ENCODE peak calls at places on chromosomes 11 and 22, in five cellular contexts. N is K562, B is HepG2, F is SK-N-SH, A is GM12878. Z is an unnamed sample.

GRCh38 chr11:72263363-72263762 is 19.4 kb upstream of the PHOX2A start:
- DNase-seq in N (peak; percentile 36), B (no peak), F (no peak), A (no peak), Z (peak; percentile 82)

GRCh38 chr22:29861672-29862297 is 21.2 kb upstream of the MTMR3 start:
- DNase-seq in N (no peak), B (no peak), F (no peak), A (no peak), Z (no peak)

GRCh38 chr11:11349870-11350325 is 3.2 kb downstream of the CSNK2A3 start:
- DNase-seq in N (no peak), B (no peak), F (no peak), A (no peak), Z (peak; percentile 90)

GRCh38 chr11:128555606-128556005 is 31.8 kb downstream of the ETS1 start:
- DNase-seq in N (no peak), B (peak; percentile 6), F (no peak), A (no peak), Z (no peak)

GRCh38 chr11:34318111-34319037 is 39.4 kb downstream of the ABTB2 start:
- DNase-seq in N (no peak), B (peak; percentile 72), F (no peak), A (no peak), Z (peak; percentile 58)

GRCh38 chr11:46914363-46914762 is 4.0 kb downstream of the LRP4 start:
- DNase-seq in N (no peak), B (no peak), F (no peak), A (no peak), Z (peak; percentile 75)

GRCh38 chr11:30422828-30423648 is 100.1 kb downstream of the ARL14EP start:
- DNase-seq in N (no peak), B (no peak), F (no peak), A (no peak), Z (no peak)

GRCh38 chr22:46807458-46807857 is 45.0 kb downstream of the TBC1D22A start:
- DNase-seq in N (no peak), B (no peak), F (no peak), A (no peak), Z (no peak)

GRCh38 chr11:113581713-113582112 is 106.5 kb upstream of the DRD2 start:
- DNase-seq in N (no peak), B (no peak), F (no peak), A (no peak), Z (no peak)

GRCh38 chr11:18650859-18651557 is 16.9 kb upstream of the SPTY2D1 start:
- DNase-seq in N (peak; percentile 63), B (peak; percentile 49), F (peak; percentile 16), A (peak; percentile 20), Z (peak; percentile 69)

GRCh38 chr11:69460540-69461257 is 20.8 kb upstream of the LINC01488 start:
- DNase-seq in N (no peak), B (peak; percentile 30), F (no peak), A (no peak), Z (peak; percentile 95)

GRCh38 chr22:49345896-49346295 is 481.8 kb downstream of the BRD1 start:
- DNase-seq in N (no peak), B (no peak), F (no peak), A (no peak), Z (no peak)

GRCh38 chr11:35995872-35996271 is 52.0 kb downstream of the LDLRAD3 start:
- DNase-seq in N (no peak), B (no peak), F (no peak), A (no peak), Z (no peak)

GRCh38 chr11:69131644-69132300 is 24.0 kb upstream of the SMIM38 start:
- DNase-seq in N (peak; percentile 64), B (peak; percentile 80), F (peak; percentile 70), A (no peak), Z (peak; percentile 70)

GRCh38 chr11:73818838-73819237 is 31.2 kb downstream of the MRPL48 start:
- DNase-seq in N (no peak), B (no peak), F (peak; percentile 19), A (no peak), Z (peak; percentile 55)

GRCh38 chr22:20956258-20957117 is 10.6 kb upstream of the AIFM3 start:
- DNase-seq in N (no peak), B (peak; percentile 53), F (no peak), A (no peak), Z (peak; percentile 25)

GRCh38 chr22:20955548-20955947 is 11.5 kb upstream of the AIFM3 start:
- DNase-seq in N (no peak), B (no peak), F (no peak), A (no peak), Z (no peak)

GRCh38 chr22:20959578-20960461 is 7.2 kb upstream of the AIFM3 start:
- DNase-seq in N (no peak), B (no peak), F (no peak), A (no peak), Z (no peak)

GRCh38 chr22:20957118-20957690 is 9.9 kb upstream of the AIFM3 start:
- DNase-seq in N (no peak), B (no peak), F (peak; percentile 27), A (no peak), Z (no peak)

GRCh38 chr22:20957691-20958440 is 9.2 kb upstream of the AIFM3 start:
- DNase-seq in N (no peak), B (no peak), F (peak; percentile 25), A (no peak), Z (no peak)
- TF ChIP-seq MXI1 in N (no peak), B (no peak), F (no peak), A (no peak), Z (no peak)

DNA sequence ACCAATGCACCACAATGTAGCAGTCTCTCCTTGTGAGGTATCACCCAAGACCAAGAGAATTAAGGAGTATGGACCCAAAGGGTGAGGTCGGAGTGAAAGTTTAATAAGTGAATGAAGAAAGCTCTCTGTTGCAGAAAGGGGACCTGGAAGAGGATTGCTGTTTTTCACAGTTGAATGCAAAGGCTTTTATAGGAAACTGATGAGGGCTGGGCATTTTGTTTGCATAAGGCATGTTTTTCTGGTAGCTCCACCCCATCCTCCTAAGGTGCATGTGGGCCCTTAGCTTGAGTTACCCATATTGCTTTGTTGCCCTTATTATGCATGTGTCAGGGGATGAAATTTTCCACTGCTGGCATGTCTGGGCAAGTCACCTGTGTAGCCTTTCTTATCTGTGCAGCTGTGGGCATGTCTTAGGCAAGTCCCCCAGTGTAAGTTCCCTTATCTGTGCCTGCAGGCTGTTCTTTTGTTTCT is 64.7 kb downstream of the BDNF start:
- DNase-seq in N (no peak), B (no peak), F (no peak), A (no peak), Z (no peak)
- TF ChIP-seq MXI1 in N (no peak), B (no peak), F (no peak), A (no peak), Z (no peak)

GRCh38 chr22:17199131-17199731 is 20.0 kb downstream of the ADA2 start:
- DNase-seq in N (peak; percentile 11), B (no peak), F (peak; percentile 77), A (no peak), Z (peak; percentile 16)

GRCh38 chr22:17194213-17194612 is 25.0 kb downstream of the ADA2 start:
- DNase-seq in N (peak; percentile 8), B (no peak), F (no peak), A (no peak), Z (no peak)

GRCh38 chr22:17201285-17201945 is 17.8 kb downstream of the ADA2 start:
- DNase-seq in N (peak; percentile 43), B (peak; percentile 53), F (no peak), A (no peak), Z (peak; percentile 18)

GRCh38 chr22:17198188-17199130 is 20.8 kb downstream of the ADA2 start:
- DNase-seq in N (peak; percentile 58), B (no peak), F (no peak), A (no peak), Z (no peak)
- TF ChIP-seq MXI1 in N (no peak), B (no peak), F (no peak), A (no peak), Z (no peak)

GRCh38 chr11:95835351-95835750 is 45.1 kb downstream of the CEP57 start:
- DNase-seq in N (no peak), B (no peak), F (no peak), A (no peak), Z (peak; percentile 46)

GRCh38 chr11:95831198-95831883 is 41.0 kb downstream of the CEP57 start:
- DNase-seq in N (no peak), B (no peak), F (no peak), A (no peak), Z (peak; percentile 96)

GRCh38 chr11:95833378-95833777 is 43.1 kb downstream of the CEP57 start:
- DNase-seq in N (no peak), B (no peak), F (no peak), A (no peak), Z (no peak)

GRCh38 chr11:95832763-95833162 is 42.5 kb downstream of the CEP57 start:
- DNase-seq in N (no peak), B (no peak), F (no peak), A (no peak), Z (peak; percentile 97)

GRCh38 chr11:95835768-95836488 is 45.6 kb downstream of the CEP57 start:
- DNase-seq in N (peak; percentile 58), B (peak; percentile 84), F (peak; percentile 55), A (peak; percentile 13), Z (peak; percentile 96)
- TF ChIP-seq MXI1 in N (no peak), B (no peak), F (no peak), A (no peak), Z (no peak)

GRCh38 chr11:1224491-1225385 is 1.9 kb downstream of the MUC5B start:
- DNase-seq in N (peak; percentile 36), B (no peak), F (peak; percentile 28), A (no peak), Z (no peak)

GRCh38 chr11:1225386-1226225 is 2.7 kb downstream of the MUC5B start:
- DNase-seq in N (no peak), B (no peak), F (peak; percentile 30), A (no peak), Z (no peak)

GRCh38 chr11:1226981-1227550 is 4.2 kb downstream of the MUC5B start:
- DNase-seq in N (peak; percentile 59), B (no peak), F (peak; percentile 77), A (no peak), Z (peak; percentile 4)

GRCh38 chr11:1227551-1228182 is 4.8 kb downstream of the MUC5B start:
- DNase-seq in N (no peak), B (no peak), F (peak; percentile 33), A (no peak), Z (no peak)

DNA sequence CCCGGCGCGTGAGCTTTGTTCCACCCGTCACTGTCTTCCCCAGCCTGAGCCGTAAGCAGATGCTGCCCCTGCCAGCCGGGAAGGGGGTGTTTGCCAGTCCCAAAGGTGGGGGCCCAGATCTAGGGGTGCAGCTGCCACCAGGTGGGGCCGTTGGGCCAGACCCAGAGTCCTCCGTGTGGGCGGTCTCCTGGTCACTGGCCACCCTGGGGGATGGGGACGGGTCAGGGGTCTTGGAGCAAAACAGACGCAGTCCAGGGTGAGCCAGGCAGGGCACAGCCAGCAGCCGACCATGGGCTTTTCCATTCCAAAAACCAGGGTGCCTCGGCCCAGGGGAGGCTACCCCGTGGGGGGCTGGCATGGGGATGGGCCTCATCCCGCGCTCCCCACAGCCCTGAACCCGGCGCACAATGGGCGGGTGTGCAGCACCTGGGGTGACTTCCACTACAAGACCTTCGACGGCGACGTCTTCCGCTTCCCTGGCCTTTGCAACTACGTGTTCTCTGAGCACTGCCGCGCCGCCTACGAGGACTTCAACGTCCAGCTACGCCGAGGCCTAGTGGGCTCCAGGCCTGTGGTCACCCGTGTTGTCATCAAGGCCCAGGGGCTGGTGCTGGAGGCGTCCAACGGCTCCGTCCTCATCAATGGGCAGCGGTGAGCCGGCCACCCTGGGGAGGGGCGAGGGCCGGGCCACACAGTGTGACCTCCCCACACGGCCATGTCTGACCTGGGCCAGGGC is 3.5 kb downstream of the MUC5B start:
- DNase-seq in N (peak; percentile 42), B (no peak), F (peak; percentile 55), A (no peak), Z (no peak)
- TF ChIP-seq MXI1 in N (no peak), B (no peak), F (no peak), A (no peak), Z (no peak)